ENCODE peak calls at places on chromosomes 13 and 19, in seven cellular contexts. One of them, this sample, is unnamed.

GRCh38 chr19:3175761-3176714 is 2.5 kb upstream of the S1PR4 start:
- DNase-seq in BJ: peak
- DNase-seq in stimulated activated CD4-positive, alpha-beta T cell treated with anti-CD3 and anti-CD28 coated beads, Interleukin-1b, Interleukin-23, amount 100 ng/mL, for 1 hour: no peak
- DNase-seq in cardiac muscle cell: no peak
- DNase-seq in naive thymus-derived CD4-positive, alpha-beta T cell: no peak
- DNase-seq in DMS53: peak
- DNase-seq in NCI-H774: peak
- DNase-seq in this sample: no peak

GRCh38 chr13:108322206-108322824 is 52.8 kb downstream of the TNFSF13B start:
- DNase-seq in BJ: no peak
- DNase-seq in stimulated activated CD4-positive, alpha-beta T cell treated with anti-CD3 and anti-CD28 coated beads, Interleukin-1b, Interleukin-23, amount 100 ng/mL, for 1 hour: no peak
- DNase-seq in cardiac muscle cell: peak
- DNase-seq in naive thymus-derived CD4-positive, alpha-beta T cell: peak
- DNase-seq in DMS53: peak
- DNase-seq in NCI-H774: peak
- DNase-seq in this sample: peak

GRCh38 chr19:57632987-57633831 is at the start of gene ZNF211:
- DNase-seq in BJ: peak
- DNase-seq in stimulated activated CD4-positive, alpha-beta T cell treated with anti-CD3 and anti-CD28 coated beads, Interleukin-1b, Interleukin-23, amount 100 ng/mL, for 1 hour: peak
- DNase-seq in cardiac muscle cell: peak
- DNase-seq in naive thymus-derived CD4-positive, alpha-beta T cell: peak
- DNase-seq in DMS53: peak
- DNase-seq in NCI-H774: peak
- DNase-seq in this sample: peak

GRCh38 chr19:14611051-14611450 is 28.2 kb downstream of the CLEC17A start:
- DNase-seq in BJ: no peak
- DNase-seq in stimulated activated CD4-positive, alpha-beta T cell treated with anti-CD3 and anti-CD28 coated beads, Interleukin-1b, Interleukin-23, amount 100 ng/mL, for 1 hour: no peak
- DNase-seq in cardiac muscle cell: no peak
- DNase-seq in naive thymus-derived CD4-positive, alpha-beta T cell: no peak
- DNase-seq in DMS53: no peak
- DNase-seq in NCI-H774: no peak
- DNase-seq in this sample: no peak

GRCh38 chr13:105804561-105805190 is 730.8 kb downstream of the EFNB2 start:
- DNase-seq in BJ: peak
- DNase-seq in stimulated activated CD4-positive, alpha-beta T cell treated with anti-CD3 and anti-CD28 coated beads, Interleukin-1b, Interleukin-23, amount 100 ng/mL, for 1 hour: no peak
- DNase-seq in cardiac muscle cell: no peak
- DNase-seq in naive thymus-derived CD4-positive, alpha-beta T cell: no peak
- DNase-seq in DMS53: no peak
- DNase-seq in NCI-H774: no peak
- DNase-seq in this sample: no peak

GRCh38 chr19:32550666-32551065 is 30.3 kb upstream of the PDCD5 start:
- DNase-seq in BJ: no peak
- DNase-seq in stimulated activated CD4-positive, alpha-beta T cell treated with anti-CD3 and anti-CD28 coated beads, Interleukin-1b, Interleukin-23, amount 100 ng/mL, for 1 hour: no peak
- DNase-seq in cardiac muscle cell: no peak
- DNase-seq in naive thymus-derived CD4-positive, alpha-beta T cell: no peak
- DNase-seq in DMS53: peak
- DNase-seq in NCI-H774: no peak
- DNase-seq in this sample: peak

GRCh38 chr13:29159871-29160270 is 339.7 kb downstream of the MTUS2 start:
- DNase-seq in BJ: no peak
- DNase-seq in stimulated activated CD4-positive, alpha-beta T cell treated with anti-CD3 and anti-CD28 coated beads, Interleukin-1b, Interleukin-23, amount 100 ng/mL, for 1 hour: no peak
- DNase-seq in cardiac muscle cell: no peak
- DNase-seq in naive thymus-derived CD4-positive, alpha-beta T cell: no peak
- DNase-seq in DMS53: no peak
- DNase-seq in NCI-H774: no peak
- DNase-seq in this sample: no peak

GRCh38 chr19:50333737-50334617 is 4.8 kb upstream of the KCNC3 start:
- DNase-seq in BJ: no peak
- DNase-seq in stimulated activated CD4-positive, alpha-beta T cell treated with anti-CD3 and anti-CD28 coated beads, Interleukin-1b, Interleukin-23, amount 100 ng/mL, for 1 hour: peak
- DNase-seq in cardiac muscle cell: peak
- DNase-seq in naive thymus-derived CD4-positive, alpha-beta T cell: no peak
- DNase-seq in DMS53: peak
- DNase-seq in NCI-H774: peak
- DNase-seq in this sample: peak

GRCh38 chr13:113520571-113520970 is 30.1 kb upstream of the DCUN1D2 start:
- DNase-seq in BJ: no peak
- DNase-seq in stimulated activated CD4-positive, alpha-beta T cell treated with anti-CD3 and anti-CD28 coated beads, Interleukin-1b, Interleukin-23, amount 100 ng/mL, for 1 hour: no peak
- DNase-seq in cardiac muscle cell: no peak
- DNase-seq in naive thymus-derived CD4-positive, alpha-beta T cell: no peak
- DNase-seq in DMS53: no peak
- DNase-seq in NCI-H774: no peak
- DNase-seq in this sample: no peak

GRCh38 chr19:18477042-18477760 is 39.3 kb upstream of the ISYNA1 start:
- DNase-seq in BJ: no peak
- DNase-seq in stimulated activated CD4-positive, alpha-beta T cell treated with anti-CD3 and anti-CD28 coated beads, Interleukin-1b, Interleukin-23, amount 100 ng/mL, for 1 hour: no peak
- DNase-seq in cardiac muscle cell: no peak
- DNase-seq in naive thymus-derived CD4-positive, alpha-beta T cell: no peak
- DNase-seq in DMS53: no peak
- DNase-seq in NCI-H774: no peak
- DNase-seq in this sample: no peak

GRCh38 chr19:9935409-9936062 is 779 bp downstream of the OLFM2 start:
- DNase-seq in BJ: no peak
- DNase-seq in stimulated activated CD4-positive, alpha-beta T cell treated with anti-CD3 and anti-CD28 coated beads, Interleukin-1b, Interleukin-23, amount 100 ng/mL, for 1 hour: no peak
- DNase-seq in cardiac muscle cell: no peak
- DNase-seq in naive thymus-derived CD4-positive, alpha-beta T cell: no peak
- DNase-seq in DMS53: no peak
- DNase-seq in NCI-H774: no peak
- DNase-seq in this sample: no peak

GRCh38 chr13:75771818-75772217 is 135.7 kb downstream of the LMO7 start:
- DNase-seq in BJ: no peak
- DNase-seq in stimulated activated CD4-positive, alpha-beta T cell treated with anti-CD3 and anti-CD28 coated beads, Interleukin-1b, Interleukin-23, amount 100 ng/mL, for 1 hour: no peak
- DNase-seq in cardiac muscle cell: no peak
- DNase-seq in naive thymus-derived CD4-positive, alpha-beta T cell: no peak
- DNase-seq in DMS53: peak
- DNase-seq in NCI-H774: no peak
- DNase-seq in this sample: no peak

GRCh38 chr19:19474950-19475781 is 40.2 kb downstream of the TSSK6 start:
- DNase-seq in BJ: no peak
- DNase-seq in stimulated activated CD4-positive, alpha-beta T cell treated with anti-CD3 and anti-CD28 coated beads, Interleukin-1b, Interleukin-23, amount 100 ng/mL, for 1 hour: no peak
- DNase-seq in cardiac muscle cell: no peak
- DNase-seq in naive thymus-derived CD4-positive, alpha-beta T cell: no peak
- DNase-seq in DMS53: no peak
- DNase-seq in NCI-H774: no peak
- DNase-seq in this sample: no peak

GRCh38 chr13:29621401-29621800 is 25.9 kb upstream of the SLC7A1 start:
- DNase-seq in BJ: no peak
- DNase-seq in stimulated activated CD4-positive, alpha-beta T cell treated with anti-CD3 and anti-CD28 coated beads, Interleukin-1b, Interleukin-23, amount 100 ng/mL, for 1 hour: no peak
- DNase-seq in cardiac muscle cell: no peak
- DNase-seq in naive thymus-derived CD4-positive, alpha-beta T cell: no peak
- DNase-seq in DMS53: peak
- DNase-seq in NCI-H774: no peak
- DNase-seq in this sample: no peak

GRCh38 chr13:94112227-94112626 is 367.3 kb downstream of the DCT start:
- DNase-seq in BJ: peak
- DNase-seq in stimulated activated CD4-positive, alpha-beta T cell treated with anti-CD3 and anti-CD28 coated beads, Interleukin-1b, Interleukin-23, amount 100 ng/mL, for 1 hour: no peak
- DNase-seq in cardiac muscle cell: no peak
- DNase-seq in naive thymus-derived CD4-positive, alpha-beta T cell: no peak
- DNase-seq in DMS53: no peak
- DNase-seq in NCI-H774: no peak
- DNase-seq in this sample: no peak

GRCh38 chr19:16067205-16067938 is 8.9 kb upstream of the TPM4 start:
- DNase-seq in BJ: no peak
- DNase-seq in stimulated activated CD4-positive, alpha-beta T cell treated with anti-CD3 and anti-CD28 coated beads, Interleukin-1b, Interleukin-23, amount 100 ng/mL, for 1 hour: no peak
- DNase-seq in cardiac muscle cell: no peak
- DNase-seq in naive thymus-derived CD4-positive, alpha-beta T cell: no peak
- DNase-seq in DMS53: peak
- DNase-seq in NCI-H774: no peak
- DNase-seq in this sample: no peak

GRCh38 chr19:57559008-57559403 is 657 bp downstream of the ZNF550 start:
- DNase-seq in BJ: no peak
- DNase-seq in stimulated activated CD4-positive, alpha-beta T cell treated with anti-CD3 and anti-CD28 coated beads, Interleukin-1b, Interleukin-23, amount 100 ng/mL, for 1 hour: no peak
- DNase-seq in cardiac muscle cell: peak
- DNase-seq in naive thymus-derived CD4-positive, alpha-beta T cell: peak
- DNase-seq in DMS53: peak
- DNase-seq in NCI-H774: peak
- DNase-seq in this sample: peak

GRCh38 chr19:32230441-32230840 is 115.0 kb upstream of the ZNF507 start:
- DNase-seq in BJ: no peak
- DNase-seq in stimulated activated CD4-positive, alpha-beta T cell treated with anti-CD3 and anti-CD28 coated beads, Interleukin-1b, Interleukin-23, amount 100 ng/mL, for 1 hour: no peak
- DNase-seq in cardiac muscle cell: no peak
- DNase-seq in naive thymus-derived CD4-positive, alpha-beta T cell: no peak
- DNase-seq in DMS53: no peak
- DNase-seq in NCI-H774: no peak
- DNase-seq in this sample: no peak